ENCODE peak calls at places on chromosomes 2 and 18, in five cellular contexts. R is psoas muscle, U is transverse colon, V is gastrocnemius medialis, H is keratinocyte. M is an unnamed sample.
A peak's percentile ranks its signal among the peaks of the same experiment; 100 is the strongest.

GRCh38 chr2:49255325-49256023 is 101.2 kb upstream of the FSHR start:
- DNase-seq in R (no peak), U (no peak), V (no peak), H (no peak), M (no peak)

GRCh38 chr2:172086349-172087190 is 1.3 kb downstream of the DLX1 start:
- DNase-seq in R (no peak), U (peak; percentile 44), V (no peak), H (no peak), M (no peak)

GRCh38 chr18:63752661-63753060 is 22.6 kb upstream of the SERPINB7 start:
- DNase-seq in R (no peak), U (no peak), V (no peak), H (no peak), M (no peak)

GRCh38 chr2:108409768-108410167 is 32.0 kb downstream of the SULT1C4 start:
- DNase-seq in R (no peak), U (no peak), V (no peak), H (no peak), M (no peak)

GRCh38 chr2:10448208-10448645 is at the start of gene ODC1:
- DNase-seq in R (peak; percentile 95), U (peak; percentile 96), V (peak; percentile 94), H (no peak), M (peak; percentile 53)

GRCh38 chr2:227455200-227455599 is 16.8 kb upstream of the AGFG1 start:
- DNase-seq in R (no peak), U (no peak), V (no peak), H (no peak), M (no peak)

GRCh38 chr2:25929789-25930473 is 51.6 kb upstream of the ASXL2 start:
- DNase-seq in R (no peak), U (no peak), V (no peak), H (no peak), M (no peak)

GRCh38 chr2:218756599-218757377 is 25.2 kb upstream of the CYP27A1 start:
- DNase-seq in R (no peak), U (no peak), V (no peak), H (no peak), M (no peak)

GRCh38 chr2:62306751-62307468 is 111.0 kb downstream of the B3GNT2 start:
- DNase-seq in R (no peak), U (peak; percentile 50), V (no peak), H (no peak), M (peak; percentile 95)

GRCh38 chr2:1553671-1554295 is 140.5 kb downstream of the TPO start:
- DNase-seq in R (no peak), U (no peak), V (no peak), H (no peak), M (peak; percentile 60)

GRCh38 chr2:238847841-238848565 is at the start of gene TWIST2:
- DNase-seq in R (peak; percentile 84), U (peak; percentile 58), V (peak; percentile 70), H (no peak), M (peak; percentile 65)

GRCh38 chr2:88735133-88735532 is 43.7 kb downstream of the RPIA start:
- DNase-seq in R (no peak), U (no peak), V (peak; percentile 34), H (no peak), M (no peak)

GRCh38 chr18:42736074-42736473 is 379.4 kb downstream of the RIT2 start:
- DNase-seq in R (no peak), U (no peak), V (no peak), H (no peak), M (no peak)

DNA sequence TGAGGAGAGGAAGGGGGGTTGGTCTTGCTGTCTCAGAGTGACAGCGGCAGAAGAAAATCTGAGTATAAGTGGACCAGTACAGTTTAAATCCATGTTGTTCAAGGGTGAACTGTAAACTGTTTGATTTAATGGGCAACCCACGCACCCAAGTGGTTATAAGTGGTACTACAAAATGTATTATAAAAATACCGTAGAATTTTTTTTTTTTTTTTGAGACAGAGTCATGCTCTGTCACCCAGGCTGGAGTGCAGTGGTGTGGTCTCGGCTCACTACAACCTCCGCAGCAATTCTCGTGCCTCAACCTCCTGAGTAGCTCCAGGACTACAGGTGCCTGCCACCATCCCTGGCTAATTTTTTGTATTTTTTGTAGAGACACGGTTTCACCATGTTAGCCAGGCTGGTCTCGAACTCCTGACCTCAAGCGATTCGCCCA is 2.1 kb upstream of the CHCHD5 start:
- DNase-seq in R (no peak), U (no peak), V (no peak), H (no peak), M (peak; percentile 66)
- TF ChIP-seq CTCF in R (peak; percentile 66), U (peak; percentile 56), V (peak; percentile 63), H (peak; percentile 45), M (peak; percentile 30)

DNA sequence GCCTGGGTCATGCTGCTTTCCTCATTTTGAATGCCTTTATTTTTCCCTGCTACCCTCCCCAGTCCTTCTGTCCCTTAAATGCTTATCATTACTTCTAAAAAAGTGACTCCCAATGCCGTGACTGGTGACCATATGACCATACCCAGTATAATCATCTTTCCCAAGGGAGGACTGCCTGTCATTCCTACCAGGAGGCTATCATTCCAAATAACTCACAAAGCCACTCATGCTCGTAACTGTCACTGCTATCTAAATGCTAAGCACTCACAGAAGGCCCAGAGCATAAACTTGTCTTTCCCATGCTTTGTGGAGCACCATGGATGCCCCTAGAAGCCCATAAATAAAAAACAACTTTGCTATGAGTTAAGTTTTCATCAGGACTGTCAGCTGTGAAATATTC is 38.7 kb upstream of the CREB1 start:
- DNase-seq in R (no peak), U (no peak), V (no peak), H (no peak), M (no peak)
- H3K36me3 ChIP-seq in R (no peaks in the 10 kb centered on the region), U (no peaks in the 10 kb centered on the region), V (no peaks in the 10 kb centered on the region), H (no peaks in the 10 kb centered on the region), M (no peaks in the 10 kb centered on the region)

DNA sequence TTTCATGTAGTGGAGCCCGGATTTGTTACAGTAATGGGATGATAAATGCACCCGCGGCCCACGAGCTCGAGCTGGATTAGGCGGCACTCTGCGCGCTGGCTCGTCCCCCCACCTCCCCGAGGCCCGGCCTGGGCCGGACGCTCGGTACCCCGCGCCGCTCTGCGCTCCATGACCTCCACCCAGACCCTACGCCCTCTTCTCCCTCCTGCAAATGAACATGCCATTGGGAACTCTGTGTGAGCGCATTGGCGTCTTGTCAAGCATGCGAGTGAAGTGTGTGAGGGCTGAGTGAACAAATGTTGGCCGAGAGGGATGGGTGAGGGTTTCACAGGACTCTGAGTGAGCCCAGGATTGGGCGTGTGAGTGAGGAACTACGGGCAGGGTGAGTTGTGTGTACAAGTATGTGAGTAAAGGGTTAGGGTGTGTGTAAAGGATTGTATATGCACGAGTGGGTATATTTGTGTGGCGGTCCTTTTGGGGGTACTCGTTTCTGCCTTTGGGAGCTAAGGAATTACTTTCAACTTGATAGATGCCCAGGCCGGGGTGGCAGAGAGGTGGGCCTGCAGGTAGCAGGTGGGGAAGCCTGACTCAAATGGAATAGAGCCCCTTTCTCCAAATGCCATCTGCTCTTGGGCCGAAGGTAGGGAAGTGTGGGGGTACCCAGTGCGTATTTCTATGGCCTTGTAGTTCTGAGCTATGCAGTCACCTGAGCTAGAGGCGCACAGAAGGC is 2.9 kb upstream of the EN1 start:
- DNase-seq in R (no peak), U (no peak), V (no peak), H (no peak), M (no peak)
- H3K27me3 ChIP-seq in R (peaks cover 83% of the 10 kb centered on the region), U (peaks cover 100% of the 10 kb centered on the region), V (peaks cover 7% of the 10 kb centered on the region), H (peaks cover 65% of the 10 kb centered on the region), M (peaks cover 87% of the 10 kb centered on the region)

GRCh38 chr18:61612517-61612916 is 279.3 kb downstream of the CDH20 start:
- DNase-seq in R (no peak), U (no peak), V (no peak), H (no peak), M (no peak)
- TF ChIP-seq CTCF in R (no peak), U (no peak), V (no peak), H (peak; percentile 40), M (peak; percentile 18)